ENCODE peak calls at places on chromosomes 12 and 14, in ten cellular contexts. Q is hypothalamus; F is ureter; P is nephron progenitor cell; E is right cardiac atrium; Y is CD8-positive, alpha-beta T cell; O is A172; Z is T-cell; A is A673; C is COR-L47. S is an unnamed sample.

GRCh38 chr12:131035268-131035681 is 81.6 kb downstream of the ADGRD1 start:
- DNase-seq in Q (no peak), F (peak), P (no peak), E (peak), Y (no peak), O (no peak), Z (no peak), A (no peak), C (no peak), S (no peak)

GRCh38 chr12:93699271-93700141 is 22.3 kb downstream of the CRADD start:
- DNase-seq in Q (no peak), F (no peak), P (no peak), E (no peak), Y (no peak), O (peak), Z (no peak), A (peak), C (no peak), S (peak)

GRCh38 chr12:128817115-128818015 is 6.4 kb downstream of the SLC15A4 start:
- DNase-seq in Q (no peak), F (no peak), P (no peak), E (peak), Y (no peak), O (peak), Z (no peak), A (peak), C (peak), S (no peak)

GRCh38 chr12:123660328-123660727 is 10.6 kb upstream of the TCTN2 start:
- DNase-seq in Q (no peak), F (no peak), P (no peak), E (no peak), Y (no peak), O (peak), Z (no peak), A (peak), C (no peak), S (no peak)

GRCh38 chr14:35304812-35305462 is 12.8 kb downstream of the PSMA6 start:
- DNase-seq in Q (no peak), F (no peak), P (no peak), E (no peak), Y (no peak), O (no peak), Z (no peak), A (no peak), C (no peak), S (no peak)

GRCh38 chr14:101851716-101852395 is 90.3 kb downstream of the PPP2R5C start:
- DNase-seq in Q (no peak), F (no peak), P (no peak), E (no peak), Y (no peak), O (no peak), Z (no peak), A (no peak), C (no peak), S (no peak)

GRCh38 chr14:102568115-102568614 is 24.3 kb upstream of the RCOR1 start:
- DNase-seq in Q (no peak), F (no peak), P (no peak), E (no peak), Y (peak), O (peak), Z (peak), A (no peak), C (no peak), S (no peak)

GRCh38 chr14:99510556-99511139 is 29.4 kb downstream of the CCNK start:
- DNase-seq in Q (no peak), F (no peak), P (no peak), E (peak), Y (peak), O (no peak), Z (no peak), A (no peak), C (no peak), S (no peak)

GRCh38 chr12:52370906-52371608 is 3.8 kb upstream of the KRT85 start:
- DNase-seq in Q (peak), F (peak), P (no peak), E (peak), Y (no peak), O (no peak), Z (no peak), A (no peak), C (no peak), S (no peak)

GRCh38 chr14:103704708-103705107 is 10.5 kb downstream of the XRCC3 start:
- DNase-seq in Q (no peak), F (no peak), P (no peak), E (peak), Y (no peak), O (no peak), Z (no peak), A (no peak), C (no peak), S (no peak)

GRCh38 chr12:6056406-6057211 is 67.9 kb downstream of the VWF start:
- DNase-seq in Q (no peak), F (no peak), P (peak), E (no peak), Y (peak), O (no peak), Z (peak), A (peak), C (no peak), S (no peak)

GRCh38 chr12:122139266-122139665 is 34.8 kb downstream of the IL31 start:
- DNase-seq in Q (no peak), F (no peak), P (no peak), E (no peak), Y (no peak), O (no peak), Z (no peak), A (no peak), C (no peak), S (no peak)